ENCODE peak calls at places on chromosomes 1 and 21, in four cellular contexts. C is body of pancreas, T is neural progenitor cell, K is breast epithelium. Y is an unnamed sample.

GRCh38 chr1:15578921-15579682 is 5.7 kb downstream of the AGMAT start:
- DNase-seq in C (no peak), T (no peak), K (no peak), Y (no peak)

GRCh38 chr1:25677193-25677773 is 60.7 kb downstream of the MAN1C1 start:
- DNase-seq in C (no peak), T (no peak), K (no peak), Y (no peak)

GRCh38 chr1:22920734-22921451 is 51.8 kb downstream of the LACTBL1 start:
- DNase-seq in C (peak; percentile 22), T (no peak), K (no peak), Y (no peak)

GRCh38 chr1:156078728-156079127 is 3.5 kb downstream of the MEX3A start:
- DNase-seq in C (no peak), T (no peak), K (no peak), Y (no peak)

GRCh38 chr1:37410815-37411214 is 63.6 kb upstream of the ZC3H12A start:
- DNase-seq in C (no peak), T (peak; percentile 86), K (no peak), Y (no peak)

GRCh38 chr1:21673277-21673780 is 4.2 kb upstream of the RAP1GAP start:
- DNase-seq in C (peak; percentile 85), T (no peak), K (no peak), Y (peak; percentile 69)

GRCh38 chr1:62230724-62231123 is 36.1 kb downstream of the L1TD1 start:
- DNase-seq in C (no peak), T (no peak), K (no peak), Y (no peak)

GRCh38 chr21:46150073-46150472 is 5.3 kb downstream of the FTCD start:
- DNase-seq in C (peak; percentile 8), T (no peak), K (peak; percentile 30), Y (no peak)

GRCh38 chr1:206856674-206857464 is 8.6 kb upstream of the IL20 start:
- DNase-seq in C (no peak), T (no peak), K (no peak), Y (no peak)

GRCh38 chr1:172699111-172699510 is 40.2 kb downstream of the FASLG start:
- DNase-seq in C (no peak), T (no peak), K (no peak), Y (no peak)

GRCh38 chr1:87196110-87196509 is 132.6 kb upstream of the LMO4 start:
- DNase-seq in C (no peak), T (no peak), K (no peak), Y (no peak)
- H3K4me1 ChIP-seq in C (no peaks in the 10 kb centered on the region), T (no peaks in the 10 kb centered on the region), K (no peaks in the 10 kb centered on the region), Y (no peaks in the 10 kb centered on the region)

GRCh38 chr1:71080782-71081696 is at the start of gene ZRANB2:
- DNase-seq in C (peak; percentile 93), T (peak; percentile 94), K (peak; percentile 82), Y (peak; percentile 92)
- TF ChIP-seq CTCF in C (peak; percentile 87), T (peak; percentile 78), K (peak; percentile 68), Y (peak; percentile 23)

GRCh38 chr1:110880708-110881374 is 7.9 kb downstream of the CD53 start:
- DNase-seq in C (no peak), T (no peak), K (no peak), Y (no peak)
- H3K4me1 ChIP-seq in C (no peaks in the 10 kb centered on the region), T (no peaks in the 10 kb centered on the region), K (no peaks in the 10 kb centered on the region), Y (no peaks in the 10 kb centered on the region)

GRCh38 chr21:38267991-38268858 is 11.4 kb downstream of the KCNJ15 start:
- DNase-seq in C (no peak), T (no peak), K (no peak), Y (no peak)

GRCh38 chr21:38272215-38272614 is 15.4 kb downstream of the KCNJ15 start:
- DNase-seq in C (no peak), T (no peak), K (no peak), Y (no peak)

GRCh38 chr21:38267136-38267535 is 10.3 kb downstream of the KCNJ15 start:
- DNase-seq in C (no peak), T (no peak), K (no peak), Y (no peak)

GRCh38 chr21:38268859-38269566 is 12.2 kb downstream of the KCNJ15 start:
- DNase-seq in C (no peak), T (no peak), K (no peak), Y (no peak)

DNA sequence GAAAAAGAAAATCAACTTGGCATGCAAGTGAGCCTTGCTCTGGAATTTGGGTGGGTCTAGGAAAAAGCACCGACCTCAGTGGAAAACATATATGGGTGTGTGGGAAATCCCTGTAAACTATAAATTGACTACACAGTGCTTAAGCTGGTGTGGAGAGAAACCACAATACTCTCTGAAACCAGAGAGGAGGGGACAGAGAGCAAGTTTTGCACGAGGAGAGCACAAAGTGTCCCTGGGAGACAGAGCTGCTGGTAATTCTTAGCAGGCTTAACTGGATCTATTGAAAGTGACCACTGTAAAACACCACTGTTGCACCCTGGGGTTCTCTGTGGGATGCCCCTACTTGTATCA is 12.8 kb downstream of the KCNJ15 start:
- DNase-seq in C (no peak), T (peak; percentile 37), K (no peak), Y (no peak)
- TF ChIP-seq CTCF in C (no peak), T (no peak), K (no peak), Y (no peak)

GRCh38 chr1:209881271-209882018 is 53.7 kb downstream of the UTP25 start:
- DNase-seq in C (no peak), T (no peak), K (no peak), Y (no peak)

GRCh38 chr1:209883341-209883971 is 54.6 kb upstream of the SYT14 start:
- DNase-seq in C (no peak), T (peak; percentile 14), K (no peak), Y (no peak)

GRCh38 chr1:209884249-209884648 is 53.8 kb upstream of the SYT14 start:
- DNase-seq in C (no peak), T (no peak), K (no peak), Y (no peak)

GRCh38 chr1:209882286-209882685 is 54.5 kb downstream of the UTP25 start:
- DNase-seq in C (no peak), T (no peak), K (no peak), Y (no peak)

DNA sequence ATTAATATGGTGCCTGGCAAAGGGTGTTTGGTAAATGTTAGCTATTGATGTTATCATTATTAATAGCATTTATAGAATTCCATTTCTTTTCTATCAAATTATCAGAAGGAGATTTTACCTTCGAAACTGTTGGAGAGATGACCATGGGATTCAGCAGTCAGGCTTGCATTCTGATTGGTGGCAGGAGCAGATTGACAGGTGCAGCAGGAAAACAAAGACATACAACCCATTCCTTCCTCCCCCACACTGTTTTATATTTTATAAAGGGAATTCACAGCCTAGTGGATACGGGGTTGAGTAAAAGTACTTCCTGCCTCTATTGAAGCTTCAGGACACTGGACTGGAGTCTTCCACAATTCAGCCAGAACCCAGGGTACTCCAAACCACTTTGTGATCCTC is 55.1 kb upstream of the SYT14 start:
- DNase-seq in C (no peak), T (no peak), K (no peak), Y (no peak)
- H3K4me1 ChIP-seq in C (peaks cover 11% of the 10 kb centered on the region), T (peaks cover 14% of the 10 kb centered on the region), K (no peaks in the 10 kb centered on the region), Y (no peaks in the 10 kb centered on the region)